ENCODE peak calls at places on chromosomes 16 and 17, in seven cellular contexts. One of them, this sample, is unnamed.

GRCh38 chr16:10180771-10181163 is 1.5 kb downstream of the GRIN2A start:
- DNase-seq in HL-60: peak; percentile 14
- DNase-seq in mucosa of descending colon: no peak
- DNase-seq in cardiac muscle cell: peak; percentile 4
- DNase-seq in neural crest cell: peak; percentile 70
- DNase-seq in fibroblast of lung: peak; percentile 20
- DNase-seq in heart right ventricle: peak; percentile 13
- DNase-seq in this sample: no peak

GRCh38 chr17:81074875-81075274 is 39.9 kb downstream of the BAIAP2 start:
- DNase-seq in HL-60: no peak
- DNase-seq in cardiac muscle cell: no peak
- DNase-seq in fibroblast of lung: no peak
- DNase-seq in mucosa of descending colon: no peak
- DNase-seq in heart right ventricle: no peak
- DNase-seq in neural crest cell: no peak
- DNase-seq in this sample: no peak

GRCh38 chr17:2094891-2095535 is 40.1 kb downstream of the HIC1 start:
- DNase-seq in mucosa of descending colon: peak; percentile 52
- DNase-seq in cardiac muscle cell: peak; percentile 79
- DNase-seq in fibroblast of lung: peak; percentile 80
- DNase-seq in HL-60: no peak
- DNase-seq in heart right ventricle: peak; percentile 73
- DNase-seq in neural crest cell: no peak
- DNase-seq in this sample: peak; percentile 64

GRCh38 chr17:37661372-37662014 is 18.2 kb upstream of the DDX52 start:
- DNase-seq in mucosa of descending colon: no peak
- DNase-seq in HL-60: no peak
- DNase-seq in heart right ventricle: no peak
- DNase-seq in neural crest cell: no peak
- DNase-seq in cardiac muscle cell: no peak
- DNase-seq in fibroblast of lung: no peak
- DNase-seq in this sample: no peak

GRCh38 chr16:60107920-60108319 is 1373.8 kb upstream of the GOT2 start:
- DNase-seq in neural crest cell: no peak
- DNase-seq in fibroblast of lung: peak; percentile 8
- DNase-seq in cardiac muscle cell: no peak
- DNase-seq in HL-60: peak; percentile 16
- DNase-seq in heart right ventricle: no peak
- DNase-seq in mucosa of descending colon: no peak
- DNase-seq in this sample: no peak

GRCh38 chr17:49575524-49576120 is at the start of gene NXPH3:
- DNase-seq in HL-60: peak; percentile 64
- DNase-seq in heart right ventricle: peak; percentile 62
- DNase-seq in neural crest cell: peak; percentile 58
- DNase-seq in fibroblast of lung: peak; percentile 11
- DNase-seq in cardiac muscle cell: peak; percentile 58
- DNase-seq in mucosa of descending colon: peak; percentile 70
- DNase-seq in this sample: no peak

GRCh38 chr16:84375773-84376172 is 7.4 kb downstream of the ATP2C2 start:
- DNase-seq in cardiac muscle cell: no peak
- DNase-seq in neural crest cell: no peak
- DNase-seq in mucosa of descending colon: no peak
- DNase-seq in heart right ventricle: no peak
- DNase-seq in fibroblast of lung: no peak
- DNase-seq in HL-60: no peak
- DNase-seq in this sample: no peak

GRCh38 chr16:88071908-88072307 is 120.7 kb downstream of the BANP start:
- DNase-seq in mucosa of descending colon: peak; percentile 46
- DNase-seq in fibroblast of lung: no peak
- DNase-seq in cardiac muscle cell: no peak
- DNase-seq in neural crest cell: no peak
- DNase-seq in heart right ventricle: no peak
- DNase-seq in HL-60: no peak
- DNase-seq in this sample: no peak

GRCh38 chr16:15972046-15972868 is 22.8 kb downstream of the ABCC1 start:
- DNase-seq in mucosa of descending colon: no peak
- DNase-seq in fibroblast of lung: peak; percentile 73
- DNase-seq in neural crest cell: no peak
- DNase-seq in heart right ventricle: no peak
- DNase-seq in cardiac muscle cell: no peak
- DNase-seq in HL-60: no peak
- DNase-seq in this sample: no peak

GRCh38 chr17:73705594-73705993 is 61.3 kb upstream of the SDK2 start:
- DNase-seq in HL-60: no peak
- DNase-seq in fibroblast of lung: peak; percentile 50
- DNase-seq in mucosa of descending colon: no peak
- DNase-seq in heart right ventricle: no peak
- DNase-seq in neural crest cell: no peak
- DNase-seq in cardiac muscle cell: peak; percentile 43
- DNase-seq in this sample: no peak

GRCh38 chr17:15651583-15652110 is 32.1 kb upstream of the FBXW10B start:
- DNase-seq in cardiac muscle cell: peak; percentile 97
- DNase-seq in neural crest cell: peak; percentile 32
- DNase-seq in heart right ventricle: peak; percentile 95
- DNase-seq in mucosa of descending colon: peak; percentile 96
- DNase-seq in fibroblast of lung: peak; percentile 99
- DNase-seq in HL-60: peak; percentile 90
- DNase-seq in this sample: peak; percentile 95

GRCh38 chr17:30376621-30377452 is 1.9 kb upstream of the CPD start:
- DNase-seq in fibroblast of lung: peak; percentile 75
- DNase-seq in cardiac muscle cell: peak; percentile 97
- DNase-seq in neural crest cell: no peak
- DNase-seq in HL-60: peak; percentile 28
- DNase-seq in mucosa of descending colon: no peak
- DNase-seq in heart right ventricle: peak; percentile 46
- DNase-seq in this sample: no peak

GRCh38 chr17:75877752-75878173 is 618 bp downstream of the TRIM47 start:
- DNase-seq in heart right ventricle: peak; percentile 66
- DNase-seq in mucosa of descending colon: peak; percentile 90
- DNase-seq in fibroblast of lung: peak; percentile 72
- DNase-seq in HL-60: peak; percentile 66
- DNase-seq in neural crest cell: peak; percentile 61
- DNase-seq in cardiac muscle cell: peak; percentile 78
- DNase-seq in this sample: peak; percentile 91

GRCh38 chr17:10033449-10033848 is 128.4 kb upstream of the RCVRN start:
- DNase-seq in fibroblast of lung: no peak
- DNase-seq in heart right ventricle: no peak
- DNase-seq in neural crest cell: no peak
- DNase-seq in cardiac muscle cell: no peak
- DNase-seq in mucosa of descending colon: no peak
- DNase-seq in HL-60: no peak
- DNase-seq in this sample: no peak

GRCh38 chr17:28949185-28950016 is 1.9 kb downstream of the PHF12 start:
- DNase-seq in mucosa of descending colon: peak; percentile 79
- DNase-seq in fibroblast of lung: peak; percentile 47
- DNase-seq in cardiac muscle cell: peak; percentile 53
- DNase-seq in neural crest cell: peak; percentile 52
- DNase-seq in HL-60: peak; percentile 70
- DNase-seq in heart right ventricle: peak; percentile 65
- DNase-seq in this sample: peak; percentile 92

GRCh38 chr17:78140169-78141051 is 5.8 kb upstream of the C17orf99 start:
- DNase-seq in heart right ventricle: peak; percentile 81
- DNase-seq in neural crest cell: peak; percentile 73
- DNase-seq in cardiac muscle cell: peak; percentile 77
- DNase-seq in fibroblast of lung: peak; percentile 67
- DNase-seq in mucosa of descending colon: peak; percentile 99
- DNase-seq in HL-60: peak; percentile 98
- DNase-seq in this sample: peak; percentile 90

GRCh38 chr16:17265177-17265576 is 205.6 kb downstream of the XYLT1 start:
- DNase-seq in fibroblast of lung: no peak
- DNase-seq in neural crest cell: no peak
- DNase-seq in cardiac muscle cell: no peak
- DNase-seq in HL-60: no peak
- DNase-seq in heart right ventricle: no peak
- DNase-seq in mucosa of descending colon: no peak
- DNase-seq in this sample: no peak

GRCh38 chr16:20884240-20884556 is 16.0 kb downstream of the DCUN1D3 start:
- DNase-seq in heart right ventricle: no peak
- DNase-seq in HL-60: peak; percentile 70
- DNase-seq in mucosa of descending colon: no peak
- DNase-seq in fibroblast of lung: peak; percentile 85
- DNase-seq in neural crest cell: no peak
- DNase-seq in cardiac muscle cell: peak; percentile 85
- DNase-seq in this sample: no peak

GRCh38 chr16:22353188-22353919 is 21.1 kb downstream of the CDR2 start:
- DNase-seq in HL-60: peak; percentile 76
- DNase-seq in cardiac muscle cell: peak; percentile 81
- DNase-seq in neural crest cell: no peak
- DNase-seq in fibroblast of lung: peak; percentile 97
- DNase-seq in heart right ventricle: no peak
- DNase-seq in mucosa of descending colon: no peak
- DNase-seq in this sample: no peak

GRCh38 chr16:1492923-1493745 is at the start of gene TELO2:
- DNase-seq in neural crest cell: peak; percentile 81
- DNase-seq in HL-60: peak; percentile 78
- DNase-seq in cardiac muscle cell: peak; percentile 86
- DNase-seq in heart right ventricle: peak; percentile 71
- DNase-seq in fibroblast of lung: peak; percentile 63
- DNase-seq in mucosa of descending colon: peak; percentile 87
- DNase-seq in this sample: peak; percentile 93
- TF ChIP-seq CTCF in neural crest cell: peak; percentile 27
- TF ChIP-seq CTCF in HL-60: no peak
- TF ChIP-seq CTCF in cardiac muscle cell: no peak
- TF ChIP-seq CTCF in heart right ventricle: no peak
- TF ChIP-seq CTCF in fibroblast of lung: no peak
- TF ChIP-seq CTCF in mucosa of descending colon: no peak
- TF ChIP-seq CTCF in this sample: no peak

DNA sequence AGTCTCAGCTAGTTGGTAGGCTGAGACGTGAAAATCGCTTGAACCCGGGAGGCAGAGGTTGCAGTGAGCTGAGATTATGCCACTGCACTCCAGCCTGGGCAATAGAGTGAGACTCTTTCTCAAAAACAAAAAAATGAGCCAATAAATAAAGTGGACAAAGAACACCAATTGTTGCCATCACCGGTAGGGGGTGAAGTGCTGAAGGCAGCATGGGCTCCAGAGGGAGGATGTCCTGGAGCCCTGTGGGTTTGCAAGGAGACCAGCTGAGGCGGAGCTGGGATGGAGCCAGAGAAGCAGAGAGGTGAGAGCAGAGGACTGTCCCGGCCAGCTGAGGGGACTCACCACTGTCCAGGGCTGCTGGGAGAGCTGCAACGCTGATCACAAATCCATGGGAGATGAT is 13.8 kb downstream of the CHST6 start:
- DNase-seq in heart right ventricle: no peak
- DNase-seq in mucosa of descending colon: no peak
- DNase-seq in fibroblast of lung: no peak
- DNase-seq in cardiac muscle cell: no peak
- DNase-seq in HL-60: no peak
- DNase-seq in neural crest cell: no peak
- DNase-seq in this sample: no peak
- TF ChIP-seq CTCF in heart right ventricle: no peak
- TF ChIP-seq CTCF in mucosa of descending colon: no peak
- TF ChIP-seq CTCF in fibroblast of lung: no peak
- TF ChIP-seq CTCF in cardiac muscle cell: no peak
- TF ChIP-seq CTCF in HL-60: no peak
- TF ChIP-seq CTCF in neural crest cell: no peak
- TF ChIP-seq CTCF in this sample: no peak

DNA sequence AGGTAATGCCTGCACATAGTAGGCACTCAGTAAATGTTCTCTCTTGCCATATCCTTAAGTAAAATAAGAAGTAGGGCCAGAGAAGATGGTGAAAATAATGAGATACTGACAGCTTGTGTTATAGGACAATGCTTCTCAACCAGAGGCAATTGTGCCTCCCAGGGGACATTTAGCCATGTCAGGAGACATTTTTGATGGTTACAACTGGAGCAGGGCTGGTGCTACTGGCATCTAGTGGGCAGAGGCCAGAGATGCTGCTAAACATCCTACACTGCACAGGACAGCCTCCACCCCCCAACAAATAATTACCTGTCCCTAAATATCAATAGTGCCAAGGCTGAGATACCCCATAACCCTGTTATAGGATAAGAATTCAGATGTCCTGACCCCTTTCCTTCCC is 1.7 kb downstream of the RAD51D start:
- DNase-seq in HL-60: peak; percentile 63
- DNase-seq in neural crest cell: no peak
- DNase-seq in heart right ventricle: no peak
- DNase-seq in cardiac muscle cell: peak; percentile 36
- DNase-seq in fibroblast of lung: no peak
- DNase-seq in mucosa of descending colon: no peak
- DNase-seq in this sample: no peak
- TF ChIP-seq CTCF in HL-60: peak; percentile 41
- TF ChIP-seq CTCF in neural crest cell: no peak
- TF ChIP-seq CTCF in heart right ventricle: no peak
- TF ChIP-seq CTCF in cardiac muscle cell: peak; percentile 18
- TF ChIP-seq CTCF in fibroblast of lung: peak; percentile 37
- TF ChIP-seq CTCF in mucosa of descending colon: no peak
- TF ChIP-seq CTCF in this sample: peak; percentile 61

DNA sequence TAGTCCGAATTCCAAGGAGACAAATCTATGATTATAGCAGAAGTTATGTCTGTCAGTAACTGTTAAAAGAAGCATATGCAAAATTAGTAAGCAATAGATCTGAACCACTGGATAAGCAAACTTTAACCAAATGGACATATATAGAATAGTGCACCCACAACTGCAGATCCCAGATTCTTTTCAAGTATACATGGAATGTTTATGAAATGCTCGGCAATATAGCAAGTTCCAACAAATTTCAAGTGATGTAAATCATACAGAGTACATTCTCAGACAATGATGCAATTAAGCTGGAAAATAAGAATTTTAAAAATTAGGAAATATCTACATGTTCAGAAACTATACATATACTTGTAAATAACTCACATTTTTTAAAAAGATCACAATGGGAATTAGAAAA is 8.4 kb upstream of the HELZ start:
- DNase-seq in neural crest cell: no peak
- DNase-seq in heart right ventricle: no peak
- DNase-seq in mucosa of descending colon: no peak
- DNase-seq in HL-60: no peak
- DNase-seq in cardiac muscle cell: peak; percentile 55
- DNase-seq in fibroblast of lung: peak; percentile 9
- DNase-seq in this sample: no peak
- TF ChIP-seq CTCF in neural crest cell: no peak
- TF ChIP-seq CTCF in heart right ventricle: no peak
- TF ChIP-seq CTCF in mucosa of descending colon: no peak
- TF ChIP-seq CTCF in HL-60: no peak
- TF ChIP-seq CTCF in cardiac muscle cell: no peak
- TF ChIP-seq CTCF in fibroblast of lung: no peak
- TF ChIP-seq CTCF in this sample: no peak

DNA sequence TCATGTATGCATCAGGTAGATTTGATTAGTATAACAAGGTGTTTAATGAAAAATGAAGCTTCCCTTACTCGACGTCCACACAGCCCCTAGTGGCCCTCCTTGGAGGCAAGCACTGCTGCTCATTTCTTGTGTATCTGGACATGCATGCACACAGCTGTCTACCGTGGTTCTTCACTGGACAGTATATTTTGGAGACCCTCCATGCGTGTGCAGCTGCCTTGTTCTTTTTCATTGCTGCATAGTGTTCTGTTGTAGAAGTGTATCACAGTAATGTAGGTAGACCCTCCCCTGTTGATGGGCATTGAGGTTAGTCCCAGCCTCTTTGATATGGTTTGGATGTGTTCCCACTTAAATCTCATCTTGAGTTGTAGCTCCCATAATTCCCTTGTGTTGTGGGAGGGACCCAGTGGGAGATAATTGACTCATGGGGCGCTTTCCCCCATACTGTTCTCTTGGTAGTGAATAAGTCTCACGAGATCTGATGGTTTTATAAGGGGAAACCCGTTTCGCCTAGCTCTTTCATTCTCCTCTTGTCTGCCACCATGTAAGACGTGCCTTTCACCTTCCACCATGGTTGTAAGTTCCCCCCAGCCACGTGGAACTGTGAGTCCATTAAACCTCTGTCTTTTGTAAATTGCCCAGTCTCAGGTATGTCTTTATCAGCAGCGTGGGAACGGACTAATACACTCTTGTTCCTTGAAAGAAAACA is 6.3 kb downstream of the CMIP start:
- DNase-seq in HL-60: no peak
- DNase-seq in heart right ventricle: no peak
- DNase-seq in fibroblast of lung: no peak
- DNase-seq in neural crest cell: no peak
- DNase-seq in mucosa of descending colon: no peak
- DNase-seq in cardiac muscle cell: no peak
- DNase-seq in this sample: no peak
- TF ChIP-seq CTCF in HL-60: no peak
- TF ChIP-seq CTCF in heart right ventricle: no peak
- TF ChIP-seq CTCF in fibroblast of lung: no peak
- TF ChIP-seq CTCF in neural crest cell: peak; percentile 39
- TF ChIP-seq CTCF in mucosa of descending colon: no peak
- TF ChIP-seq CTCF in cardiac muscle cell: no peak
- TF ChIP-seq CTCF in this sample: peak; percentile 11